ENCODE peak calls at places on chromosomes 6 and 20, in five cellular contexts. L is GM12878, P is HepG2, E is NT2/D1, F is H1. D is an unnamed sample.

GRCh38 chr20:56995635-56996075 is 270.8 kb downstream of the BMP7 start:
- DNase-seq in F (peak), E (no peak), P (peak), L (no peak), D (peak)

GRCh38 chr6:165628955-165629354 is 34.1 kb downstream of the PDE10A start:
- DNase-seq in E (no peak), P (no peak), F (no peak), L (no peak), D (no peak)

GRCh38 chr6:156808287-156808686 is 31.1 kb downstream of the ARID1B start:
- DNase-seq in E (no peak), F (no peak), L (no peak), P (no peak), D (no peak)

GRCh38 chr6:30265166-30265565 is 52.0 kb upstream of the TRIM26 start:
- DNase-seq in P (no peak), F (no peak), L (no peak), E (no peak), D (no peak)

GRCh38 chr20:64244870-64245603 is 10.5 kb upstream of the PCMTD2 start:
- DNase-seq in P (no peak), F (no peak), E (no peak), L (no peak), D (no peak)

GRCh38 chr20:20680991-20681508 is 31.4 kb downstream of the RALGAPA2 start:
- DNase-seq in E (no peak), L (no peak), F (no peak), P (no peak), D (no peak)

GRCh38 chr6:14292119-14292518 is 174.5 kb downstream of the CD83 start:
- DNase-seq in E (no peak), F (no peak), L (no peak), P (no peak), D (no peak)

GRCh38 chr20:64111841-64112641 is 4.7 kb upstream of the NPBWR2 start:
- DNase-seq in P (no peak), F (peak), E (no peak), L (no peak), D (no peak)

GRCh38 chr6:23775127-23775526 is 350.9 kb upstream of the NRSN1 start:
- DNase-seq in F (no peak), E (no peak), L (no peak), P (no peak), D (no peak)

GRCh38 chr20:17287503-17287902 is 60.7 kb downstream of the PCSK2 start:
- DNase-seq in F (peak), L (no peak), P (no peak), E (no peak), D (peak)
- TF ChIP-seq SUZ12 in F (no peak), L (no peak), P (no peak), E (no peak), D (no peak)

GRCh38 chr20:53210931-53211330 is 238.8 kb downstream of the TSHZ2 start:
- DNase-seq in L (no peak), E (no peak), P (no peak), F (no peak), D (no peak)

GRCh38 chr20:53212018-53212417 is 239.9 kb downstream of the TSHZ2 start:
- DNase-seq in F (no peak), E (no peak), L (no peak), P (no peak), D (no peak)

GRCh38 chr20:53205046-53205445 is 232.9 kb downstream of the TSHZ2 start:
- DNase-seq in P (no peak), F (no peak), L (no peak), E (no peak), D (no peak)

GRCh38 chr20:53210041-53210440 is 237.9 kb downstream of the TSHZ2 start:
- DNase-seq in F (no peak), L (no peak), E (no peak), P (no peak), D (no peak)

DNA sequence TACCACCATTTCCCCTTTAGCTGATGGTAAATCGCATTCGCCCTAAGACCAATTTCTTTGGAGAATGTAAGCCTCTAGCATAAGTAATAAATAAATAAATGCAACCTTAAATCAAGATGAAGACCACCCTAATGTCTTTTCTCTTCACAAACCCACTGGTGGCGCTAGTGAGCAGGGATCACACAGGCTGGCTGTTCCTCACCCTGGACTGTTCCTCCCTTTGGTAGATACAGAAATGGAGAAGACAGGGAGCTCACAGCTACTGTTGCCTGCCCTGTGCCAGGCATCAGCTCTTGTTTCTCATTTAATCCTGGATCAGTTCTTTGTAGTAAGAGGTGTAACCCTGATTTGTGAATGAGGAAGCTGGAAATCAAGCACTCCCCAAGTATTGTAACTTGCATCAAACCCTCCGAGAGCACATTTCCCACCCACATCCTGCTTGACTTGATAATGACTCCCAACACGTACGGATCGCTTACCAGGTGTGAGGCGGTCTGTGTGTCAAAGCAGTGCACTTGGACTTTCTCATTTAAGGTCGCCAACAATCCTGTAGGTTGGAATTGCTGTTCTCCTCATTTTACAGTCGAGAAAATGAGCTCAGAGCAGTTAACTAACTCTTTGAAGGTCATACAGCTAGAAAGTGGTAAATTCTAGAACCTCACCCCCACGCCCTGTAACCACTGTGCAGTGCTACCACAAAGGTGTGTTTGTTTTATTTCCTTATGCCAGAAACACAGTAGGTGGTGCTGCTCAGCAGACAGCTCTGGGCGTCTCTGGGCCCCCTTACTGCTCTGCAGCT is 236.2 kb downstream of the TSHZ2 start:
- DNase-seq in P (no peak), F (peak), L (no peak), E (peak), D (peak)
- TF ChIP-seq SUZ12 in P (no peak), F (no peak), L (no peak), E (no peak), D (no peak)

DNA sequence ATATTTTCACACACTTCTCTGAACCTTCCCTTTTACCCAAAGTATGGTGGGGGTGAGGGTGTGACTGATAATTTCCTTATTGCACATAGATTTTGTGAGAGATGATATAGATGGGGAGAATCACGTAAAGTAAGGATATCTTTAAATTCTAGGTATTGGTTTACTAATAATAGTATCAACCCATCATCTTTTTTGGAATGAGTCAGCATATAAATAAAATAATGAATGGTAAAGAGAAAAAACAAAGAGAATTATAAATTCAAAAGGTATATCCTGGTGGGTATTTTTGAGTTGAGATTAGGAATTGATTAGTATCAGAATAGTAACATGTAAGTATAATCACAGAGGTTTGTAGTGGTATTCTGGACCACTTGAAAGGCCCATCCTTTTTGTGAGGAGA is 56.1 kb downstream of the MACROD2 start:
- DNase-seq in L (no peak), F (no peak), P (no peak), E (no peak), D (no peak)
- TF ChIP-seq SUZ12 in L (no peak), F (no peak), P (no peak), E (no peak), D (no peak)

DNA sequence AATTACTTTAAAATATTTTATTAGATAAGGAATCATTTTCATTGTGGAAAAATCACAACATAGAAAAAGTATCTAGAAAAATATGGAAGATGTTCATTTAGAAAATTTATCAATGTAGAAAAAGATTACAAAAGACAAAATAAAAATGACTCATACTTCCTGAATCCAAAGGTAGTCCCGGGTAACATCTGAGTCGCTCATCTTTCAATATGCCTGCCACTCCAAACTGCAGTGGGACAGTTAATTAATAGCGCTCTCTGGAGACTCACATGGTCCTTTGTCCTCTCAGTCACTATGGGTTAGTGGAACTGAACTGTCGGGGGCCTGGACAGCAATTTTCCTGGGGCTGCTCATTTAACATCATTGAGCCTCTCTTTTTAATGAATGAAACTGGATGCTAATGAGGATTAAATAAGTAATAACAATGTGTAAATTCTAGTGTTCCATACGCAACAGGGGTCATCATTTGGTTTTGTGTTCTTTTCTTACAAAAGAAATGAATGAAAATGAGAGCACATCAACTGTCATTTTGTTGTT is 103.4 kb downstream of the MAP3K4 start:
- DNase-seq in P (no peak), L (no peak), F (no peak), E (no peak), D (no peak)
- TF ChIP-seq SUZ12 in P (no peak), L (no peak), F (no peak), E (no peak), D (no peak)

GRCh38 chr6:11484441-11484840 is 53.1 kb upstream of the TMEM170B start:
- DNase-seq in P (no peak), L (no peak), E (no peak), F (no peak), D (no peak)
- TF ChIP-seq SUZ12 in P (no peak), L (no peak), E (no peak), F (no peak), D (no peak)